ENCODE peak calls at places on chromosomes 2 and 18, in five cellular contexts. E, C, Z, H and X are unnamed samples.

GRCh38 chr2:239268082-239268481 is 132.7 kb downstream of the HDAC4 start:
- DNase-seq in E (peak), C (peak), Z (no peak), H (no peak), X (peak)

GRCh38 chr18:74082476-74083070 is 65.1 kb downstream of the FBXO15 start:
- DNase-seq in E (peak), C (no peak), Z (peak), H (peak), X (no peak)

GRCh38 chr18:49723648-49724180 is 89.6 kb downstream of the ACAA2 start:
- DNase-seq in E (no peak), C (no peak), Z (no peak), H (no peak), X (no peak)

GRCh38 chr2:201532686-201533304 is 81.3 kb downstream of the STRADB start:
- DNase-seq in E (no peak), C (no peak), Z (peak), H (no peak), X (no peak)

GRCh38 chr2:191486584-191487320 is 191.2 kb upstream of the NABP1 start:
- DNase-seq in E (no peak), C (no peak), Z (peak), H (no peak), X (no peak)

GRCh38 chr2:42110287-42110973 is 58.7 kb upstream of the EML4 start:
- DNase-seq in E (no peak), C (no peak), Z (peak), H (no peak), X (peak)

GRCh38 chr2:191701696-191702095 is 23.8 kb downstream of the NABP1 start:
- DNase-seq in E (no peak), C (no peak), Z (no peak), H (no peak), X (no peak)

GRCh38 chr2:228048838-228049490 is 132.5 kb downstream of the SPHKAP start:
- DNase-seq in E (no peak), C (no peak), Z (peak), H (peak), X (no peak)

GRCh38 chr2:160541745-160542144 is 48.1 kb upstream of the RBMS1 start:
- DNase-seq in E (no peak), C (no peak), Z (no peak), H (no peak), X (no peak)

GRCh38 chr18:12679183-12679786 is 21.4 kb upstream of the SPIRE1 start:
- DNase-seq in E (peak), C (peak), Z (peak), H (peak), X (peak)

GRCh38 chr2:217996345-217996744 is 6.5 kb downstream of the TNS1 start:
- DNase-seq in E (peak), C (peak), Z (peak), H (no peak), X (peak)

GRCh38 chr2:109218792-109219126 is 89.8 kb downstream of the SH3RF3 start:
- DNase-seq in E (no peak), C (no peak), Z (no peak), H (no peak), X (no peak)

GRCh38 chr2:120734930-120735611 is 597 bp upstream of the GLI2 start:
- DNase-seq in E (no peak), C (no peak), Z (peak), H (peak), X (peak)

GRCh38 chr2:11411244-11411643 is 54.7 kb downstream of the E2F6 start:
- DNase-seq in E (no peak), C (no peak), Z (no peak), H (no peak), X (no peak)

GRCh38 chr2:229408356-229408755 is 137.3 kb upstream of the PID1 start:
- DNase-seq in E (no peak), C (no peak), Z (peak), H (no peak), X (no peak)

GRCh38 chr2:18311413-18311812 is 249.0 kb downstream of the RDH14 start:
- DNase-seq in E (no peak), C (no peak), Z (peak), H (no peak), X (no peak)

GRCh38 chr2:218781691-218782528 is at the start of gene CYP27A1:
- DNase-seq in E (peak), C (peak), Z (peak), H (peak), X (peak)

GRCh38 chr2:104889261-104890091 is 35.6 kb downstream of the POU3F3 start:
- DNase-seq in E (no peak), C (no peak), Z (no peak), H (no peak), X (no peak)

GRCh38 chr2:160271166-160272086 is 71.4 kb upstream of the ITGB6 start:
- DNase-seq in E (peak), C (no peak), Z (no peak), H (peak), X (no peak)

GRCh38 chr2:106561803-106562202 is 74.6 kb downstream of the CD8B2 start:
- DNase-seq in E (no peak), C (no peak), Z (no peak), H (no peak), X (no peak)

GRCh38 chr2:172101008-172101706 is 1.5 kb downstream of the DLX2 start:
- DNase-seq in E (peak), C (no peak), Z (no peak), H (no peak), X (no peak)

GRCh38 chr2:86704482-86704971 is 15.6 kb upstream of the RMND5A start:
- DNase-seq in E (peak), C (peak), Z (peak), H (peak), X (no peak)

GRCh38 chr18:26482567-26482966 is 65.8 kb downstream of the KCTD1 start:
- DNase-seq in E (no peak), C (no peak), Z (no peak), H (no peak), X (no peak)

GRCh38 chr2:182422864-182423263 is 4.0 kb downstream of the PDE1A start:
- DNase-seq in E (peak), C (no peak), Z (no peak), H (no peak), X (no peak)

GRCh38 chr18:33010149-33010548 is 237.3 kb upstream of the KLHL14 start:
- DNase-seq in E (no peak), C (no peak), Z (no peak), H (no peak), X (no peak)

GRCh38 chr18:75635096-75635495 is 207.6 kb upstream of the SMIM21 start:
- DNase-seq in E (no peak), C (no peak), Z (no peak), H (no peak), X (no peak)

GRCh38 chr2:214215107-214215506 is 195.7 kb upstream of the VWC2L start:
- DNase-seq in E (no peak), C (no peak), Z (no peak), H (no peak), X (no peak)

GRCh38 chr18:50266248-50266704 is at the start of gene CFAP53:
- DNase-seq in E (peak), C (peak), Z (peak), H (peak), X (peak)

GRCh38 chr2:237170017-237170416 is 84.3 kb downstream of the COPS8 start:
- DNase-seq in E (no peak), C (no peak), Z (peak), H (no peak), X (peak)

GRCh38 chr2:203237501-203238238 is 1.1 kb upstream of the CYP20A1 start:
- DNase-seq in E (no peak), C (no peak), Z (no peak), H (no peak), X (no peak)

GRCh38 chr2:42753188-42753813 is 10.6 kb downstream of the OXER1 start:
- DNase-seq in E (no peak), C (no peak), Z (no peak), H (no peak), X (no peak)

GRCh38 chr2:30965085-30965484 is 157.8 kb upstream of the CAPN13 start:
- DNase-seq in E (no peak), C (no peak), Z (no peak), H (no peak), X (no peak)

GRCh38 chr2:156585457-156585856 is 149.3 kb downstream of the GPD2 start:
- DNase-seq in E (no peak), C (no peak), Z (no peak), H (no peak), X (no peak)

GRCh38 chr2:20110876-20111275 is 59.4 kb upstream of the LAPTM4A start:
- DNase-seq in E (no peak), C (no peak), Z (no peak), H (no peak), X (no peak)

GRCh38 chr2:119367472-119368099 is 809 bp downstream of the DBI start:
- DNase-seq in E (peak), C (peak), Z (peak), H (peak), X (peak)

GRCh38 chr18:48354746-48355260 is 54.4 kb downstream of the ZBTB7C start:
- DNase-seq in E (no peak), C (no peak), Z (no peak), H (no peak), X (peak)

GRCh38 chr2:173545364-173545734 is 190.7 kb downstream of the CDCA7 start:
- DNase-seq in E (no peak), C (no peak), Z (no peak), H (no peak), X (no peak)

GRCh38 chr2:232028071-232028470 is 66.6 kb downstream of the DIS3L2 start:
- DNase-seq in E (no peak), C (no peak), Z (no peak), H (no peak), X (no peak)

GRCh38 chr2:39640107-39640506 is 25.6 kb upstream of the TMEM178A start:
- DNase-seq in E (peak), C (peak), Z (no peak), H (no peak), X (no peak)

GRCh38 chr2:86552889-86553288 is 10.4 kb downstream of the CHMP3 start:
- DNase-seq in E (no peak), C (no peak), Z (no peak), H (no peak), X (no peak)